ENCODE peak calls at places on chromosomes 1 and 21, in ten cellular contexts. One of them, this sample, is unnamed.

GRCh38 chr21:25956993-25957714 is 213.4 kb downstream of the APP start:
- DNase-seq in A549: no peak
- DNase-seq in GM12865: no peak
- DNase-seq in fibroblast of mammary gland: peak; percentile 90
- DNase-seq in psoas muscle: no peak
- DNase-seq in kidney epithelial cell: no peak
- DNase-seq in GM13977: no peak
- DNase-seq in neural crest cell: no peak
- DNase-seq in lung: no peak
- DNase-seq in neural progenitor cell: no peak
- DNase-seq in this sample: no peak

GRCh38 chr1:109556563-109556962 is 8.1 kb downstream of the GNAI3 start:
- DNase-seq in lung: no peak
- DNase-seq in neural progenitor cell: no peak
- DNase-seq in kidney epithelial cell: no peak
- DNase-seq in neural crest cell: no peak
- DNase-seq in A549: no peak
- DNase-seq in psoas muscle: no peak
- DNase-seq in fibroblast of mammary gland: peak; percentile 37
- DNase-seq in GM13977: no peak
- DNase-seq in GM12865: no peak
- DNase-seq in this sample: no peak

GRCh38 chr1:13807213-13807612 is 107.2 kb downstream of the PRDM2 start:
- DNase-seq in lung: no peak
- DNase-seq in GM13977: no peak
- DNase-seq in neural crest cell: peak; percentile 43
- DNase-seq in GM12865: peak; percentile 65
- DNase-seq in neural progenitor cell: peak; percentile 75
- DNase-seq in kidney epithelial cell: no peak
- DNase-seq in fibroblast of mammary gland: peak; percentile 23
- DNase-seq in A549: peak; percentile 4
- DNase-seq in psoas muscle: no peak
- DNase-seq in this sample: peak; percentile 51

GRCh38 chr1:180309338-180309737 is 79.3 kb downstream of the LHX4 start:
- DNase-seq in GM12865: no peak
- DNase-seq in psoas muscle: no peak
- DNase-seq in neural crest cell: no peak
- DNase-seq in fibroblast of mammary gland: peak; percentile 56
- DNase-seq in A549: peak; percentile 48
- DNase-seq in lung: no peak
- DNase-seq in kidney epithelial cell: peak; percentile 74
- DNase-seq in GM13977: no peak
- DNase-seq in neural progenitor cell: no peak
- DNase-seq in this sample: no peak

GRCh38 chr1:57770236-57770635 is 346.4 kb upstream of the DAB1 start:
- DNase-seq in fibroblast of mammary gland: no peak
- DNase-seq in GM13977: no peak
- DNase-seq in psoas muscle: no peak
- DNase-seq in lung: no peak
- DNase-seq in neural progenitor cell: no peak
- DNase-seq in neural crest cell: no peak
- DNase-seq in GM12865: no peak
- DNase-seq in kidney epithelial cell: peak; percentile 44
- DNase-seq in A549: no peak
- DNase-seq in this sample: no peak

GRCh38 chr1:117612517-117613248 is 6.8 kb downstream of the TENT5C start:
- DNase-seq in neural crest cell: no peak
- DNase-seq in neural progenitor cell: no peak
- DNase-seq in psoas muscle: no peak
- DNase-seq in GM13977: no peak
- DNase-seq in lung: no peak
- DNase-seq in kidney epithelial cell: peak; percentile 10
- DNase-seq in A549: peak; percentile 16
- DNase-seq in fibroblast of mammary gland: peak; percentile 87
- DNase-seq in GM12865: no peak
- DNase-seq in this sample: no peak

GRCh38 chr1:14598498-14599172 is at the start of gene KAZN:
- DNase-seq in GM13977: peak; percentile 48
- DNase-seq in fibroblast of mammary gland: no peak
- DNase-seq in neural crest cell: peak; percentile 63
- DNase-seq in A549: no peak
- DNase-seq in neural progenitor cell: peak; percentile 91
- DNase-seq in GM12865: peak; percentile 18
- DNase-seq in kidney epithelial cell: no peak
- DNase-seq in psoas muscle: no peak
- DNase-seq in lung: no peak
- DNase-seq in this sample: peak; percentile 84

GRCh38 chr1:154186177-154186576 is 5.7 kb downstream of the TPM3 start:
- DNase-seq in neural crest cell: peak; percentile 43
- DNase-seq in psoas muscle: peak; percentile 69
- DNase-seq in fibroblast of mammary gland: peak; percentile 52
- DNase-seq in lung: peak; percentile 65
- DNase-seq in neural progenitor cell: peak; percentile 67
- DNase-seq in kidney epithelial cell: no peak
- DNase-seq in A549: peak; percentile 36
- DNase-seq in GM13977: peak; percentile 65
- DNase-seq in GM12865: peak; percentile 79
- DNase-seq in this sample: peak; percentile 68

GRCh38 chr1:208868554-208868953 is 624.4 kb upstream of the PLXNA2 start:
- DNase-seq in GM12865: no peak
- DNase-seq in psoas muscle: no peak
- DNase-seq in neural crest cell: no peak
- DNase-seq in lung: no peak
- DNase-seq in A549: no peak
- DNase-seq in neural progenitor cell: no peak
- DNase-seq in kidney epithelial cell: no peak
- DNase-seq in GM13977: no peak
- DNase-seq in fibroblast of mammary gland: no peak
- DNase-seq in this sample: no peak

GRCh38 chr1:193090865-193091264 is 14.3 kb downstream of the GLRX2 start:
- DNase-seq in psoas muscle: no peak
- DNase-seq in neural crest cell: no peak
- DNase-seq in kidney epithelial cell: no peak
- DNase-seq in GM13977: no peak
- DNase-seq in A549: no peak
- DNase-seq in GM12865: no peak
- DNase-seq in neural progenitor cell: no peak
- DNase-seq in fibroblast of mammary gland: no peak
- DNase-seq in lung: no peak
- DNase-seq in this sample: no peak

GRCh38 chr1:32406629-32407111 is 12.4 kb upstream of the BSDC1 start:
- DNase-seq in GM13977: no peak
- DNase-seq in psoas muscle: no peak
- DNase-seq in lung: no peak
- DNase-seq in neural crest cell: no peak
- DNase-seq in GM12865: no peak
- DNase-seq in fibroblast of mammary gland: no peak
- DNase-seq in A549: no peak
- DNase-seq in kidney epithelial cell: no peak
- DNase-seq in neural progenitor cell: no peak
- DNase-seq in this sample: no peak

GRCh38 chr1:114470681-114471080 is 40.3 kb downstream of the TRIM33 start:
- DNase-seq in fibroblast of mammary gland: no peak
- DNase-seq in psoas muscle: no peak
- DNase-seq in neural progenitor cell: no peak
- DNase-seq in GM13977: no peak
- DNase-seq in GM12865: no peak
- DNase-seq in lung: no peak
- DNase-seq in kidney epithelial cell: no peak
- DNase-seq in neural crest cell: no peak
- DNase-seq in A549: no peak
- DNase-seq in this sample: no peak

GRCh38 chr1:90834354-90835171 is 117.5 kb upstream of the BARHL2 start:
- DNase-seq in GM12865: no peak
- DNase-seq in fibroblast of mammary gland: no peak
- DNase-seq in lung: no peak
- DNase-seq in kidney epithelial cell: no peak
- DNase-seq in GM13977: no peak
- DNase-seq in neural crest cell: no peak
- DNase-seq in A549: no peak
- DNase-seq in neural progenitor cell: peak; percentile 48
- DNase-seq in psoas muscle: no peak
- DNase-seq in this sample: no peak

DNA sequence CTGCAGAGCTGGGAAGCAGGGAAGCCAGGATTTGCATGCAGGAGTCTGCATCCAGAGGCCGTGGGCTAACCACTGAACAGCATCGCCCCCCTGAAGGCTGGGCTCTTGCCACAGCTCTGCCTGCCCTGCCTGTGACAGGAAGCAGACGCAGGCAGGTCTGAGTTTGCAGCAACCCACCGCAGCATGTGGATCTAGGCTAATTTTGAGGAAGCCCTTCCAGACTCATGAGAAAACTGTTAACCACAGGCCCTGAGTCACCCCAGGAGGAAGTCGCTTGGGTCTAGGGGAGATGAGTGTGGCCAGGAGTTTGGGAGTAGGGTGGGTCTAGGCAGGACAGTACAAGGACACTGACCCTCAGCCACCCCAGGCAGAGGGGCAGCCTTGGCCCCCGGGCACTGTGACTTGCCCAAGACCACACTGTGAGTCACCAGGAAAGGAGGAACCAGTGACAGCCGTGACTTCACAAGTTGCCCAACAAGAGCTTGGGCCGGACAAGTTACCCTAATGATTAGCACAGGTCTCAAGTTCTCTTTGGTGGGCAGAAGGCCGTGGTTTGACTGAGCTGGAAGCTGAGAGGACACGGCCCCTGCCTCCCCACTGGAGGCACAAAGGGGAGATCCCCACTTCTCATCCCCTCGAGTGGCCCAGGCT is 904 bp downstream of the LAPTM5 start:
- DNase-seq in A549: peak; percentile 14
- DNase-seq in lung: peak; percentile 75
- DNase-seq in kidney epithelial cell: peak; percentile 87
- DNase-seq in GM12865: peak; percentile 76
- DNase-seq in GM13977: no peak
- DNase-seq in neural progenitor cell: no peak
- DNase-seq in neural crest cell: no peak
- DNase-seq in psoas muscle: peak; percentile 84
- DNase-seq in fibroblast of mammary gland: peak; percentile 88
- DNase-seq in this sample: no peak
- TF ChIP-seq CTCF in A549: no peak
- TF ChIP-seq CTCF in lung: no peak
- TF ChIP-seq CTCF in kidney epithelial cell: no peak
- TF ChIP-seq CTCF in GM12865: no peak
- TF ChIP-seq CTCF in GM13977: no peak
- TF ChIP-seq CTCF in neural progenitor cell: no peak
- TF ChIP-seq CTCF in neural crest cell: no peak
- TF ChIP-seq CTCF in psoas muscle: no peak
- TF ChIP-seq CTCF in fibroblast of mammary gland: no peak
- TF ChIP-seq CTCF in this sample: no peak

DNA sequence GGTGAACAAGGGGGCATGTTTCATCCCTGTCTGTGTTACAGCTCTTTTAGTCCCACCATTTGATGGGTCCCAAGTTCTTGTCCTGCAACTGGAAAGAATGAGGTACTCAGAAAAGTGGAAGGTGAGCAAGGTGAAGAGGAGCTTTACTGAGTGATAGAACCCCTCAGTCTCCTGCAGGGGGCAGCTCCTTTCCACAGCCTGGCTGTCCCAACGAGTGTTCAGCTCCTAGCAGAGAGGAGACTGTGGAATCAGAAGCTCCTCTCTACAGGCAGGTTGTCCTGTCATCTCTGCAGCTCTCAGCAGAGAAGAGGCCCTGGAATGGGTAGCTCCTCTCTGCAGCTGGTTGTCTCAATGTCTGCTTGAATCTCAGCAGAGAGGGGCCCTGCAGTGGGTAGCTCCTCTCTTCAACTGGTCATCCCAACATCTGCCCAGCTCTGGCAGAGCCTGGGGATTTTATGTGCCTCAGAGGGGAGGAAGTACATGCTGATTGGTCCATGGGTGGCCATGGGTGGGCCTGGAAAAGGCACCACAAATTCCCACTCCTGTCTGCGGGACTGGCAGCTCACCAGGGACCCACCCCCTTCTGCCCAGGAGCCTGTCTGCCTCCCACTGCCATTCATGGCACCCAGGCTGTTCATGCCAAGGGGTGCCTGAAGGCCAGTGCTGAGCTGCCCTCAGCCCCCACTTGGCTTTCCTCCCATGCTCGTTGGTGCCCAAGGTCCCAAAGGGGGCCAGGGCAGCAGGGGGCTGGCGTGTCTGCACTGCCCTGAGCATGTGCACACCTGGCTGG is 25.7 kb downstream of the LDLRAD1 start:
- DNase-seq in A549: no peak
- DNase-seq in GM13977: no peak
- DNase-seq in psoas muscle: no peak
- DNase-seq in kidney epithelial cell: no peak
- DNase-seq in GM12865: peak; percentile 24
- DNase-seq in fibroblast of mammary gland: peak; percentile 6
- DNase-seq in neural progenitor cell: peak; percentile 56
- DNase-seq in lung: no peak
- DNase-seq in neural crest cell: no peak
- DNase-seq in this sample: peak; percentile 29
- TF ChIP-seq CTCF in A549: peak; percentile 24
- TF ChIP-seq CTCF in GM13977: peak; percentile 35
- TF ChIP-seq CTCF in psoas muscle: no peak
- TF ChIP-seq CTCF in kidney epithelial cell: no peak
- TF ChIP-seq CTCF in GM12865: peak; percentile 41
- TF ChIP-seq CTCF in fibroblast of mammary gland: peak; percentile 25
- TF ChIP-seq CTCF in neural progenitor cell: peak; percentile 48
- TF ChIP-seq CTCF in lung: no peak
- TF ChIP-seq CTCF in neural crest cell: peak; percentile 51
- TF ChIP-seq CTCF in this sample: peak; percentile 23

DNA sequence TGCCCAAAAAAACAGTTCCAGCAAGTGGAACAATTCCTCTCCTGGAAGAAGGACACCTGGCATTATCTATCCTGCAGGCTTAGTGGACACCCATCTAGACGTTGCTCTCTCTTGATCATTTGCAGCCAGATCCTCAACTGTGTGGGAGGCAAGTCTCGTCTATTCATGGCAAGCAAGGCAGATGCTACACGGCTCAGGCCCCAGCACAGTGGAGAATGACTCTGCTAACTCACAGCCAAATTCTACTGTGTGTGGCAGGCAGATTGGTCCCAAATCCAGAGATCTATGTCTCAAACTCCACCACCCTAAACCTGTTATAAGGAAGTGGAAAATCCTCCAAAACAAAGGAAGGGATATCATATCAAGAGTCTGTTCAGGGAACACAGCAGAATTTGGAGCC is 7.0 kb downstream of the TNNT2 start:
- DNase-seq in neural crest cell: no peak
- DNase-seq in GM12865: no peak
- DNase-seq in kidney epithelial cell: no peak
- DNase-seq in GM13977: no peak
- DNase-seq in lung: no peak
- DNase-seq in fibroblast of mammary gland: no peak
- DNase-seq in A549: no peak
- DNase-seq in neural progenitor cell: no peak
- DNase-seq in psoas muscle: no peak
- DNase-seq in this sample: no peak
- TF ChIP-seq CTCF in neural crest cell: no peak
- TF ChIP-seq CTCF in GM12865: no peak
- TF ChIP-seq CTCF in kidney epithelial cell: no peak
- TF ChIP-seq CTCF in GM13977: no peak
- TF ChIP-seq CTCF in lung: no peak
- TF ChIP-seq CTCF in fibroblast of mammary gland: no peak
- TF ChIP-seq CTCF in A549: no peak
- TF ChIP-seq CTCF in neural progenitor cell: no peak
- TF ChIP-seq CTCF in psoas muscle: no peak
- TF ChIP-seq CTCF in this sample: no peak

GRCh38 chr1:197692965-197693364 is 82.3 kb downstream of the DENND1B start:
- DNase-seq in neural crest cell: no peak
- DNase-seq in kidney epithelial cell: no peak
- DNase-seq in psoas muscle: no peak
- DNase-seq in GM12865: peak; percentile 18
- DNase-seq in lung: no peak
- DNase-seq in fibroblast of mammary gland: peak; percentile 44
- DNase-seq in A549: no peak
- DNase-seq in neural progenitor cell: no peak
- DNase-seq in GM13977: no peak
- DNase-seq in this sample: no peak
- TF ChIP-seq CTCF in neural crest cell: no peak
- TF ChIP-seq CTCF in kidney epithelial cell: peak; percentile 21
- TF ChIP-seq CTCF in psoas muscle: peak; percentile 20
- TF ChIP-seq CTCF in GM12865: peak; percentile 15
- TF ChIP-seq CTCF in lung: no peak
- TF ChIP-seq CTCF in fibroblast of mammary gland: peak; percentile 28
- TF ChIP-seq CTCF in A549: peak; percentile 50
- TF ChIP-seq CTCF in neural progenitor cell: no peak
- TF ChIP-seq CTCF in GM13977: peak; percentile 55
- TF ChIP-seq CTCF in this sample: no peak

This sample was measured in nephron progenitor cell.